ENCODE peak calls at places on chromosomes 3 and 15, in six cellular contexts. Q is Ammon's horn; T is HFF-Myc; G is activated T-cell treated with anti-CD3 and anti-CD28 coated beads, Interleukin-2, amount 50 U/mL, for 72 hours; H is Right ventricle myocardium superior; M is amniotic epithelial cell. U is an unnamed sample.

GRCh38 chr3:174619244-174619643 is 239.9 kb upstream of the NAALADL2 start:
- DNase-seq in Q (no peak), T (no peak), G (no peak), H (no peak), M (no peak), U (no peak)

GRCh38 chr3:129440648-129441190 is 695 bp downstream of the IFT122 start:
- DNase-seq in Q (no peak), T (no peak), G (no peak), H (no peak), M (no peak), U (no peak)

GRCh38 chr3:43855674-43856299 is 165.0 kb downstream of the ABHD5 start:
- DNase-seq in Q (peak; percentile 71), T (no peak), G (peak; percentile 48), H (peak; percentile 54), M (peak; percentile 46), U (no peak)

GRCh38 chr3:66413151-66413751 is 87.6 kb downstream of the LRIG1 start:
- DNase-seq in Q (no peak), T (peak; percentile 46), G (peak; percentile 19), H (no peak), M (peak; percentile 44), U (no peak)

GRCh38 chr15:91224750-91225380 is 124.8 kb downstream of the SV2B start:
- DNase-seq in Q (peak; percentile 50), T (peak; percentile 2), G (peak; percentile 12), H (no peak), M (peak; percentile 6), U (no peak)

GRCh38 chr15:97729270-97729669 is 231.2 kb upstream of the ARRDC4 start:
- DNase-seq in Q (no peak), T (no peak), G (no peak), H (no peak), M (no peak), U (no peak)

GRCh38 chr3:181723568-181724431 is 12.1 kb downstream of the SOX2 start:
- DNase-seq in Q (no peak), T (no peak), G (no peak), H (no peak), M (no peak), U (no peak)

GRCh38 chr3:141454906-141455602 is 31.8 kb upstream of the RASA2 start:
- DNase-seq in Q (peak; percentile 77), T (peak; percentile 76), G (peak; percentile 54), H (no peak), M (peak; percentile 84), U (no peak)

GRCh38 chr3:69102384-69102783 is 17.6 kb downstream of the ARL6IP5 start:
- DNase-seq in Q (no peak), T (no peak), G (no peak), H (no peak), M (no peak), U (no peak)

GRCh38 chr3:146180376-146180775 is 19.4 kb upstream of the PLOD2 start:
- DNase-seq in Q (no peak), T (no peak), G (no peak), H (no peak), M (no peak), U (no peak)

GRCh38 chr15:55993804-55994539 is 560 bp upstream of the NEDD4 start:
- DNase-seq in Q (peak; percentile 35), T (no peak), G (no peak), H (no peak), M (peak; percentile 77), U (no peak)

GRCh38 chr15:39156166-39156565 is 424.7 kb upstream of the THBS1 start:
- DNase-seq in Q (no peak), T (no peak), G (no peak), H (peak; percentile 48), M (no peak), U (no peak)